ENCODE peak calls at places on chromosomes 6 and 20, in eight cellular contexts. One of them, this sample, is unnamed.

GRCh38 chr20:38141889-38142494 is 23.1 kb downstream of the TGM2 start:
- DNase-seq in AG04450: no peak
- DNase-seq in cardiac fibroblast: no peak
- DNase-seq in choroid plexus epithelial cell: no peak
- DNase-seq in smooth muscle cell of the brain vasculature: no peak
- DNase-seq in SIG-M5: no peak
- DNase-seq in thoracic aorta: no peak
- DNase-seq in NCI-H2081: no peak
- DNase-seq in this sample: no peak

GRCh38 chr20:40276291-40276690 is 412.7 kb downstream of the MAFB start:
- DNase-seq in AG04450: no peak
- DNase-seq in cardiac fibroblast: peak
- DNase-seq in choroid plexus epithelial cell: no peak
- DNase-seq in smooth muscle cell of the brain vasculature: no peak
- DNase-seq in SIG-M5: no peak
- DNase-seq in thoracic aorta: no peak
- DNase-seq in NCI-H2081: no peak
- DNase-seq in this sample: no peak

GRCh38 chr20:10555393-10555792 is 118.4 kb downstream of the JAG1 start:
- DNase-seq in AG04450: no peak
- DNase-seq in cardiac fibroblast: no peak
- DNase-seq in choroid plexus epithelial cell: no peak
- DNase-seq in smooth muscle cell of the brain vasculature: no peak
- DNase-seq in SIG-M5: no peak
- DNase-seq in thoracic aorta: no peak
- DNase-seq in NCI-H2081: no peak
- DNase-seq in this sample: no peak

GRCh38 chr6:169452117-169452868 is 198.6 kb upstream of the THBS2 start:
- DNase-seq in AG04450: peak
- DNase-seq in cardiac fibroblast: peak
- DNase-seq in choroid plexus epithelial cell: peak
- DNase-seq in smooth muscle cell of the brain vasculature: peak
- DNase-seq in SIG-M5: no peak
- DNase-seq in thoracic aorta: peak
- DNase-seq in NCI-H2081: no peak
- DNase-seq in this sample: peak

GRCh38 chr6:99641270-99641669 is 34.6 kb downstream of the PRDM13 start:
- DNase-seq in AG04450: no peak
- DNase-seq in cardiac fibroblast: no peak
- DNase-seq in choroid plexus epithelial cell: no peak
- DNase-seq in smooth muscle cell of the brain vasculature: no peak
- DNase-seq in SIG-M5: no peak
- DNase-seq in thoracic aorta: no peak
- DNase-seq in NCI-H2081: no peak
- DNase-seq in this sample: no peak

GRCh38 chr6:124961784-124962611 is at the start of gene RNF217:
- DNase-seq in AG04450: no peak
- DNase-seq in cardiac fibroblast: peak
- DNase-seq in choroid plexus epithelial cell: peak
- DNase-seq in smooth muscle cell of the brain vasculature: no peak
- DNase-seq in SIG-M5: no peak
- DNase-seq in thoracic aorta: peak
- DNase-seq in NCI-H2081: peak
- DNase-seq in this sample: no peak

GRCh38 chr6:118187568-118188164 is 280.6 kb downstream of the SLC35F1 start:
- DNase-seq in AG04450: no peak
- DNase-seq in cardiac fibroblast: peak
- DNase-seq in choroid plexus epithelial cell: peak
- DNase-seq in smooth muscle cell of the brain vasculature: no peak
- DNase-seq in SIG-M5: no peak
- DNase-seq in thoracic aorta: no peak
- DNase-seq in NCI-H2081: no peak
- DNase-seq in this sample: peak

GRCh38 chr6:91562955-91563354 is 976.1 kb upstream of the MAP3K7 start:
- DNase-seq in AG04450: no peak
- DNase-seq in cardiac fibroblast: no peak
- DNase-seq in choroid plexus epithelial cell: peak
- DNase-seq in smooth muscle cell of the brain vasculature: no peak
- DNase-seq in SIG-M5: no peak
- DNase-seq in thoracic aorta: no peak
- DNase-seq in NCI-H2081: no peak
- DNase-seq in this sample: no peak

GRCh38 chr6:48641544-48641943 is 530.5 kb upstream of the PTCHD4 start:
- DNase-seq in AG04450: peak
- DNase-seq in cardiac fibroblast: peak
- DNase-seq in choroid plexus epithelial cell: peak
- DNase-seq in smooth muscle cell of the brain vasculature: no peak
- DNase-seq in SIG-M5: no peak
- DNase-seq in thoracic aorta: no peak
- DNase-seq in NCI-H2081: no peak
- DNase-seq in this sample: peak

GRCh38 chr6:167849846-167850459 is 23.2 kb downstream of the AFDN start:
- DNase-seq in AG04450: no peak
- DNase-seq in cardiac fibroblast: peak
- DNase-seq in choroid plexus epithelial cell: peak
- DNase-seq in smooth muscle cell of the brain vasculature: no peak
- DNase-seq in SIG-M5: no peak
- DNase-seq in thoracic aorta: no peak
- DNase-seq in NCI-H2081: no peak
- DNase-seq in this sample: no peak

GRCh38 chr6:43219814-43220213 is 9.5 kb downstream of the DNPH1 start:
- DNase-seq in AG04450: no peak
- DNase-seq in cardiac fibroblast: no peak
- DNase-seq in choroid plexus epithelial cell: no peak
- DNase-seq in smooth muscle cell of the brain vasculature: no peak
- DNase-seq in SIG-M5: no peak
- DNase-seq in thoracic aorta: no peak
- DNase-seq in NCI-H2081: no peak
- DNase-seq in this sample: no peak

GRCh38 chr20:19275630-19276071 is 63.2 kb downstream of the SLC24A3 start:
- DNase-seq in AG04450: no peak
- DNase-seq in cardiac fibroblast: peak
- DNase-seq in choroid plexus epithelial cell: peak
- DNase-seq in smooth muscle cell of the brain vasculature: peak
- DNase-seq in SIG-M5: no peak
- DNase-seq in thoracic aorta: no peak
- DNase-seq in NCI-H2081: peak
- DNase-seq in this sample: no peak

GRCh38 chr6:29071831-29072723 is 15.0 kb downstream of the OR2B3 start:
- DNase-seq in AG04450: no peak
- DNase-seq in cardiac fibroblast: peak
- DNase-seq in choroid plexus epithelial cell: peak
- DNase-seq in smooth muscle cell of the brain vasculature: no peak
- DNase-seq in SIG-M5: no peak
- DNase-seq in thoracic aorta: no peak
- DNase-seq in NCI-H2081: peak
- DNase-seq in this sample: no peak

GRCh38 chr6:152973916-152974315 is 8.9 kb downstream of the FBXO5 start:
- DNase-seq in AG04450: no peak
- DNase-seq in cardiac fibroblast: no peak
- DNase-seq in choroid plexus epithelial cell: no peak
- DNase-seq in smooth muscle cell of the brain vasculature: no peak
- DNase-seq in SIG-M5: no peak
- DNase-seq in thoracic aorta: no peak
- DNase-seq in NCI-H2081: no peak
- DNase-seq in this sample: no peak

GRCh38 chr6:89048985-89049384 is 31.6 kb upstream of the PNRC1 start:
- DNase-seq in AG04450: no peak
- DNase-seq in cardiac fibroblast: peak
- DNase-seq in choroid plexus epithelial cell: peak
- DNase-seq in smooth muscle cell of the brain vasculature: no peak
- DNase-seq in SIG-M5: no peak
- DNase-seq in thoracic aorta: no peak
- DNase-seq in NCI-H2081: no peak
- DNase-seq in this sample: no peak

GRCh38 chr6:5771759-5772158 is 235.0 kb downstream of the NRN1 start:
- DNase-seq in AG04450: no peak
- DNase-seq in cardiac fibroblast: no peak
- DNase-seq in choroid plexus epithelial cell: no peak
- DNase-seq in smooth muscle cell of the brain vasculature: no peak
- DNase-seq in SIG-M5: no peak
- DNase-seq in thoracic aorta: no peak
- DNase-seq in NCI-H2081: no peak
- DNase-seq in this sample: no peak

GRCh38 chr20:8244637-8245036 is 112.6 kb downstream of the PLCB1 start:
- DNase-seq in AG04450: peak
- DNase-seq in cardiac fibroblast: peak
- DNase-seq in choroid plexus epithelial cell: peak
- DNase-seq in smooth muscle cell of the brain vasculature: no peak
- DNase-seq in SIG-M5: no peak
- DNase-seq in thoracic aorta: no peak
- DNase-seq in NCI-H2081: no peak
- DNase-seq in this sample: peak

GRCh38 chr20:57619053-57619831 is 984 bp downstream of the ZBP1 start:
- DNase-seq in AG04450: no peak
- DNase-seq in cardiac fibroblast: no peak
- DNase-seq in choroid plexus epithelial cell: no peak
- DNase-seq in smooth muscle cell of the brain vasculature: no peak
- DNase-seq in SIG-M5: peak
- DNase-seq in thoracic aorta: no peak
- DNase-seq in NCI-H2081: no peak
- DNase-seq in this sample: no peak

GRCh38 chr20:63224272-63225081 is 8.5 kb upstream of the YTHDF1 start:
- DNase-seq in AG04450: no peak
- DNase-seq in cardiac fibroblast: peak
- DNase-seq in choroid plexus epithelial cell: peak
- DNase-seq in smooth muscle cell of the brain vasculature: peak
- DNase-seq in SIG-M5: no peak
- DNase-seq in thoracic aorta: no peak
- DNase-seq in NCI-H2081: peak
- DNase-seq in this sample: no peak

GRCh38 chr6:150666071-150666470 is 66.4 kb downstream of the PLEKHG1 start:
- DNase-seq in AG04450: no peak
- DNase-seq in cardiac fibroblast: peak
- DNase-seq in choroid plexus epithelial cell: peak
- DNase-seq in smooth muscle cell of the brain vasculature: peak
- DNase-seq in SIG-M5: no peak
- DNase-seq in thoracic aorta: no peak
- DNase-seq in NCI-H2081: no peak
- DNase-seq in this sample: no peak

GRCh38 chr6:155771822-155772221 is 316.2 kb upstream of the NOX3 start:
- DNase-seq in AG04450: no peak
- DNase-seq in cardiac fibroblast: no peak
- DNase-seq in choroid plexus epithelial cell: no peak
- DNase-seq in smooth muscle cell of the brain vasculature: no peak
- DNase-seq in SIG-M5: no peak
- DNase-seq in thoracic aorta: no peak
- DNase-seq in NCI-H2081: no peak
- DNase-seq in this sample: no peak

GRCh38 chr6:34497411-34497810 is 31.5 kb downstream of the PACSIN1 start:
- DNase-seq in AG04450: no peak
- DNase-seq in cardiac fibroblast: no peak
- DNase-seq in choroid plexus epithelial cell: no peak
- DNase-seq in smooth muscle cell of the brain vasculature: no peak
- DNase-seq in SIG-M5: no peak
- DNase-seq in thoracic aorta: no peak
- DNase-seq in NCI-H2081: no peak
- DNase-seq in this sample: no peak

GRCh38 chr20:63668351-63668750 is 10.2 kb downstream of the RTEL1 start:
- DNase-seq in AG04450: no peak
- DNase-seq in cardiac fibroblast: no peak
- DNase-seq in choroid plexus epithelial cell: no peak
- DNase-seq in smooth muscle cell of the brain vasculature: no peak
- DNase-seq in SIG-M5: no peak
- DNase-seq in thoracic aorta: no peak
- DNase-seq in NCI-H2081: no peak
- DNase-seq in this sample: no peak

GRCh38 chr6:15036690-15037245 is 209.1 kb upstream of the JARID2 start:
- DNase-seq in AG04450: no peak
- DNase-seq in cardiac fibroblast: no peak
- DNase-seq in choroid plexus epithelial cell: no peak
- DNase-seq in smooth muscle cell of the brain vasculature: no peak
- DNase-seq in SIG-M5: no peak
- DNase-seq in thoracic aorta: no peak
- DNase-seq in NCI-H2081: peak
- DNase-seq in this sample: no peak

GRCh38 chr6:54802775-54803631 is 43.6 kb upstream of the FAM83B start:
- DNase-seq in AG04450: no peak
- DNase-seq in cardiac fibroblast: peak
- DNase-seq in choroid plexus epithelial cell: peak
- DNase-seq in smooth muscle cell of the brain vasculature: no peak
- DNase-seq in SIG-M5: no peak
- DNase-seq in thoracic aorta: no peak
- DNase-seq in NCI-H2081: no peak
- DNase-seq in this sample: peak

GRCh38 chr6:15439410-15440022 is 193.6 kb downstream of the JARID2 start:
- DNase-seq in AG04450: no peak
- DNase-seq in cardiac fibroblast: peak
- DNase-seq in choroid plexus epithelial cell: peak
- DNase-seq in smooth muscle cell of the brain vasculature: no peak
- DNase-seq in SIG-M5: no peak
- DNase-seq in thoracic aorta: no peak
- DNase-seq in NCI-H2081: no peak
- DNase-seq in this sample: no peak

GRCh38 chr6:291148-291696 is 1.1 kb upstream of the DUSP22 start:
- DNase-seq in AG04450: no peak
- DNase-seq in cardiac fibroblast: peak
- DNase-seq in choroid plexus epithelial cell: peak
- DNase-seq in smooth muscle cell of the brain vasculature: no peak
- DNase-seq in SIG-M5: no peak
- DNase-seq in thoracic aorta: no peak
- DNase-seq in NCI-H2081: no peak
- DNase-seq in this sample: no peak

GRCh38 chr6:158372570-158372969 is 60.3 kb downstream of the TULP4 start:
- DNase-seq in AG04450: no peak
- DNase-seq in cardiac fibroblast: no peak
- DNase-seq in choroid plexus epithelial cell: no peak
- DNase-seq in smooth muscle cell of the brain vasculature: no peak
- DNase-seq in SIG-M5: no peak
- DNase-seq in thoracic aorta: no peak
- DNase-seq in NCI-H2081: no peak
- DNase-seq in this sample: no peak

GRCh38 chr6:4613381-4613780 is 162.8 kb upstream of the CDYL start:
- DNase-seq in AG04450: no peak
- DNase-seq in cardiac fibroblast: no peak
- DNase-seq in choroid plexus epithelial cell: no peak
- DNase-seq in smooth muscle cell of the brain vasculature: no peak
- DNase-seq in SIG-M5: no peak
- DNase-seq in thoracic aorta: no peak
- DNase-seq in NCI-H2081: no peak
- DNase-seq in this sample: no peak

GRCh38 chr6:169326067-169326799 is 72.6 kb upstream of the THBS2 start:
- DNase-seq in AG04450: no peak
- DNase-seq in cardiac fibroblast: peak
- DNase-seq in choroid plexus epithelial cell: peak
- DNase-seq in smooth muscle cell of the brain vasculature: no peak
- DNase-seq in SIG-M5: no peak
- DNase-seq in thoracic aorta: no peak
- DNase-seq in NCI-H2081: peak
- DNase-seq in this sample: no peak

GRCh38 chr6:15247750-15248450 is 2.0 kb downstream of the JARID2 start:
- DNase-seq in AG04450: no peak
- DNase-seq in cardiac fibroblast: peak
- DNase-seq in choroid plexus epithelial cell: peak
- DNase-seq in smooth muscle cell of the brain vasculature: no peak
- DNase-seq in SIG-M5: no peak
- DNase-seq in thoracic aorta: no peak
- DNase-seq in NCI-H2081: peak
- DNase-seq in this sample: no peak

GRCh38 chr20:25187638-25188037 is 7.9 kb upstream of the ENTPD6 start:
- DNase-seq in AG04450: no peak
- DNase-seq in cardiac fibroblast: no peak
- DNase-seq in choroid plexus epithelial cell: no peak
- DNase-seq in smooth muscle cell of the brain vasculature: no peak
- DNase-seq in SIG-M5: no peak
- DNase-seq in thoracic aorta: no peak
- DNase-seq in NCI-H2081: no peak
- DNase-seq in this sample: no peak

GRCh38 chr6:41039060-41039998 is at the start of gene UNC5CL:
- DNase-seq in AG04450: no peak
- DNase-seq in cardiac fibroblast: peak
- DNase-seq in choroid plexus epithelial cell: peak
- DNase-seq in smooth muscle cell of the brain vasculature: no peak
- DNase-seq in SIG-M5: no peak
- DNase-seq in thoracic aorta: no peak
- DNase-seq in NCI-H2081: peak
- DNase-seq in this sample: no peak

GRCh38 chr20:19901226-19901625 is 115.9 kb upstream of the NAA20 start:
- DNase-seq in AG04450: no peak
- DNase-seq in cardiac fibroblast: no peak
- DNase-seq in choroid plexus epithelial cell: no peak
- DNase-seq in smooth muscle cell of the brain vasculature: no peak
- DNase-seq in SIG-M5: no peak
- DNase-seq in thoracic aorta: no peak
- DNase-seq in NCI-H2081: no peak
- DNase-seq in this sample: no peak

This sample was measured in AG09309.